ENCODE peak calls at places on chromosome 1, in ten cellular contexts. Y is T follicular helper cell; C is NCI-H1092; J is lower leg skin; D is AG10803; L is HCT116; A is T1000; H is activated CD4-positive, alpha-beta memory T cell treated with anti-CD3 and anti-CD28 coated beads for 36 hours; N is NCI-H1105 treated with DMSO at 0.1 percent for 48 hours; K is fibroblast of mammary gland. B is an unnamed sample.

GRCh38 chr1:3481836-3482589 is 27.5 kb downstream of the ARHGEF16 start:
- DNase-seq in K (peak), A (no peak), H (peak), D (peak), Y (no peak), N (no peak), J (no peak), C (no peak), L (peak), B (no peak)

GRCh38 chr1:184061396-184062003 is 10.0 kb downstream of the TSEN15 start:
- DNase-seq in K (peak), C (no peak), H (no peak), N (no peak), J (no peak), D (peak), A (no peak), L (no peak), Y (no peak), B (peak)

GRCh38 chr1:42214447-42214871 is 49.9 kb upstream of the GUCA2A start:
- DNase-seq in Y (no peak), K (peak), L (no peak), J (no peak), A (no peak), N (no peak), D (peak), C (peak), H (no peak), B (peak)

GRCh38 chr1:186301448-186301847 is 73.6 kb downstream of the TPR start:
- DNase-seq in Y (no peak), D (no peak), H (peak), J (no peak), L (no peak), A (no peak), N (no peak), K (no peak), C (no peak), B (no peak)

GRCh38 chr1:71566413-71566812 is 485.6 kb upstream of the ZRANB2 start:
- DNase-seq in D (no peak), C (no peak), H (no peak), Y (no peak), J (no peak), K (no peak), L (no peak), A (no peak), N (no peak), B (no peak)

GRCh38 chr1:39575191-39576015 is 1.2 kb downstream of the PABPC4 start:
- DNase-seq in N (peak), A (peak), H (peak), C (no peak), Y (peak), D (peak), J (peak), K (peak), L (no peak), B (no peak)

GRCh38 chr1:226063362-226064167 is 1.0 kb downstream of the H3-3A start:
- DNase-seq in Y (peak), N (peak), L (no peak), D (peak), C (peak), K (peak), J (peak), H (peak), A (no peak), B (no peak)

GRCh38 chr1:80023366-80023765 is 1016.8 kb upstream of the ADGRL4 start:
- DNase-seq in K (peak), C (no peak), H (no peak), A (no peak), L (no peak), J (no peak), N (no peak), Y (no peak), D (peak), B (no peak)

GRCh38 chr1:70231474-70231873 is 10.3 kb downstream of the SRSF11 start:
- DNase-seq in J (no peak), N (no peak), K (no peak), Y (no peak), L (no peak), A (no peak), H (no peak), C (no peak), D (no peak), B (no peak)

GRCh38 chr1:10979483-10979920 is 33.0 kb upstream of the TARDBP start:
- DNase-seq in Y (no peak), J (peak), N (no peak), L (no peak), C (no peak), H (no peak), D (peak), K (no peak), A (no peak), B (no peak)

GRCh38 chr1:203531063-203531462 is 37.1 kb downstream of the OPTC start:
- DNase-seq in L (no peak), K (no peak), N (no peak), C (no peak), H (no peak), Y (no peak), A (no peak), D (no peak), J (no peak), B (no peak)

GRCh38 chr1:5256793-5257192 is 602.4 kb downstream of the AJAP1 start:
- DNase-seq in N (no peak), L (no peak), D (no peak), H (no peak), C (no peak), K (no peak), J (no peak), A (no peak), Y (no peak), B (no peak)

GRCh38 chr1:175933801-175934200 is 190.4 kb upstream of the TNR start:
- DNase-seq in C (no peak), K (peak), D (peak), A (no peak), Y (no peak), L (no peak), J (no peak), H (no peak), N (no peak), B (no peak)

GRCh38 chr1:247966520-247967204 is 1.6 kb downstream of the OR2AK2 start:
- DNase-seq in H (no peak), D (no peak), L (no peak), Y (no peak), A (no peak), C (no peak), J (no peak), N (no peak), K (no peak), B (no peak)

GRCh38 chr1:110672001-110672752 is 2.6 kb downstream of the KCNA3 start:
- DNase-seq in K (peak), D (peak), N (peak), J (no peak), H (peak), C (peak), A (no peak), Y (peak), L (no peak), B (no peak)

GRCh38 chr1:25926731-25927496 is 20.7 kb upstream of the STMN1 start:
- DNase-seq in Y (no peak), C (peak), A (no peak), L (no peak), D (no peak), H (no peak), J (no peak), N (peak), K (no peak), B (no peak)

GRCh38 chr1:38452246-38452645 is 405.7 kb upstream of the POU3F1 start:
- DNase-seq in C (no peak), K (no peak), A (no peak), Y (no peak), L (no peak), N (no peak), H (no peak), J (no peak), D (no peak), B (no peak)

GRCh38 chr1:100034465-100034864 is 64.7 kb downstream of the SLC35A3 start:
- DNase-seq in L (no peak), Y (no peak), D (peak), N (peak), J (no peak), K (peak), H (no peak), C (no peak), A (no peak), B (no peak)

GRCh38 chr1:203665986-203666385 is 39.4 kb downstream of the ATP2B4 start:
- DNase-seq in L (no peak), D (no peak), K (no peak), Y (no peak), H (no peak), C (no peak), J (no peak), N (no peak), A (no peak), B (no peak)

GRCh38 chr1:94807742-94808491 is 12.2 kb upstream of the SLC44A3 start:
- DNase-seq in K (no peak), A (no peak), D (no peak), C (no peak), J (no peak), H (peak), Y (no peak), N (no peak), L (no peak), B (no peak)

GRCh38 chr1:230113605-230114241 is 46.7 kb downstream of the GALNT2 start:
- DNase-seq in C (no peak), A (peak), Y (no peak), H (no peak), K (peak), J (no peak), D (peak), L (no peak), N (no peak), B (peak)

GRCh38 chr1:216190438-216190837 is 232.8 kb downstream of the USH2A start:
- DNase-seq in N (no peak), J (no peak), L (no peak), C (no peak), K (no peak), A (no peak), H (no peak), D (no peak), Y (no peak), B (no peak)

GRCh38 chr1:233730809-233731208 is 116.9 kb downstream of the KCNK1 start:
- DNase-seq in L (no peak), H (no peak), J (no peak), N (no peak), A (no peak), C (no peak), D (no peak), Y (no peak), K (no peak), B (no peak)

GRCh38 chr1:221439734-221440436 is 302.0 kb downstream of the DUSP10 start:
- DNase-seq in D (peak), N (no peak), Y (no peak), H (peak), C (no peak), A (peak), J (no peak), K (peak), L (peak), B (peak)

GRCh38 chr1:41003640-41004220 is 17.8 kb downstream of the SLFNL1 start:
- DNase-seq in Y (peak), D (peak), C (no peak), A (peak), L (peak), J (peak), N (peak), K (peak), H (peak), B (peak)

GRCh38 chr1:203858055-203858454 is 3.3 kb upstream of the SNRPE start:
- DNase-seq in K (peak), C (no peak), D (peak), J (no peak), Y (no peak), H (no peak), L (no peak), N (no peak), A (peak), B (no peak)

GRCh38 chr1:67684526-67685066 is 405 bp upstream of the GADD45A start:
- DNase-seq in D (no peak), Y (no peak), H (no peak), N (no peak), C (no peak), J (no peak), K (no peak), A (no peak), L (no peak), B (no peak)

GRCh38 chr1:63005812-63006211 is 221.9 kb downstream of the ATG4C start:
- DNase-seq in A (no peak), H (no peak), D (no peak), N (no peak), J (no peak), K (no peak), Y (no peak), C (no peak), L (no peak), B (no peak)

GRCh38 chr1:31771891-31772668 is 7.9 kb upstream of the ADGRB2 start:
- DNase-seq in H (peak), D (peak), J (no peak), A (no peak), K (no peak), L (no peak), Y (no peak), C (no peak), N (no peak), B (no peak)

GRCh38 chr1:167797005-167797404 is 75.2 kb downstream of the MPZL1 start:
- DNase-seq in A (peak), N (no peak), Y (no peak), J (peak), D (peak), K (peak), H (peak), L (no peak), C (no peak), B (peak)

B was measured in kidney epithelial cell.